ENCODE peak calls at places on chromosome 3, in nine cellular contexts. P, U, J, G, A, W, O, Q and M are unnamed samples.
A peak's percentile ranks its signal among the peaks of the same experiment; 100 is the strongest.

GRCh38 chr3:107421170-107421792 is 44.0 kb downstream of the CCDC54 start:
- DNase-seq in A (peak; percentile 67), P (peak; percentile 63), J (no peak), W (no peak), U (no peak), O (no peak), Q (no peak), G (peak; percentile 75), M (no peak)

GRCh38 chr3:161412117-161412516 is 40.8 kb upstream of the SPTSSB start:
- DNase-seq in J (no peak), Q (no peak), U (no peak), G (no peak), W (no peak), A (no peak), P (no peak), O (no peak), M (no peak)

GRCh38 chr3:97197083-97197482 is 382.7 kb downstream of the EPHA6 start:
- DNase-seq in J (no peak), U (no peak), P (no peak), G (no peak), W (no peak), Q (no peak), O (no peak), A (no peak), M (no peak)

GRCh38 chr3:23263796-23264195 is 60.7 kb downstream of the UBE2E2 start:
- DNase-seq in A (no peak), O (no peak), Q (no peak), P (no peak), W (no peak), J (no peak), U (no peak), G (peak; percentile 47), M (no peak)

GRCh38 chr3:139588450-139588849 is 48.9 kb upstream of the RBP1 start:
- DNase-seq in W (no peak), O (no peak), J (no peak), G (no peak), P (no peak), A (peak; percentile 6), U (no peak), Q (no peak), M (no peak)

GRCh38 chr3:136250862-136251460 is 821 bp downstream of the PCCB start:
- DNase-seq in O (peak; percentile 72), Q (peak; percentile 61), J (peak; percentile 59), G (peak; percentile 75), P (peak; percentile 7), U (peak; percentile 23), A (no peak), W (peak; percentile 10), M (peak; percentile 84)

GRCh38 chr3:1908651-1909445 is 189.8 kb upstream of the CNTN4 start:
- DNase-seq in G (no peak), A (no peak), P (no peak), J (no peak), W (no peak), Q (no peak), U (no peak), O (no peak), M (no peak)

GRCh38 chr3:147393261-147393964 is 12.9 kb downstream of the ZIC4 start:
- DNase-seq in U (no peak), W (no peak), Q (no peak), P (no peak), J (no peak), A (no peak), G (peak; percentile 88), O (no peak), M (no peak)

GRCh38 chr3:55690746-55691540 is 203.8 kb upstream of the WNT5A start:
- DNase-seq in W (no peak), P (no peak), Q (no peak), O (peak; percentile 52), J (no peak), A (no peak), G (no peak), U (no peak), M (no peak)

GRCh38 chr3:104598848-104599501 is 767.7 kb upstream of the ALCAM start:
- DNase-seq in G (no peak), P (no peak), U (no peak), A (no peak), Q (no peak), J (no peak), O (no peak), W (no peak), M (no peak)

GRCh38 chr3:15345051-15345607 is 12.7 kb upstream of the SH3BP5 start:
- DNase-seq in W (no peak), A (no peak), P (no peak), U (no peak), O (no peak), J (no peak), Q (no peak), G (no peak), M (no peak)

GRCh38 chr3:136624894-136625815 is 127.0 kb downstream of the STAG1 start:
- DNase-seq in W (no peak), G (no peak), J (no peak), P (no peak), Q (no peak), O (peak; percentile 45), A (peak; percentile 71), U (no peak), M (no peak)

GRCh38 chr3:50279255-50280016 is 549 bp downstream of the LSMEM2 start:
- DNase-seq in A (no peak), G (no peak), O (no peak), U (no peak), P (no peak), Q (no peak), W (no peak), J (no peak), M (no peak)

GRCh38 chr3:50652709-50653108 is 22.0 kb upstream of the DOCK3 start:
- DNase-seq in U (no peak), O (peak; percentile 50), A (no peak), G (no peak), Q (no peak), W (no peak), J (no peak), P (peak; percentile 52), M (no peak)

GRCh38 chr3:192079098-192079497 is 618.1 kb downstream of the PYDC2 start:
- DNase-seq in W (no peak), P (no peak), U (no peak), O (no peak), J (no peak), A (no peak), Q (no peak), G (no peak), M (no peak)

GRCh38 chr3:183844606-183845005 is 19.2 kb upstream of the MAP6D1 start:
- DNase-seq in U (no peak), O (no peak), Q (no peak), A (no peak), J (no peak), G (peak; percentile 90), W (no peak), P (no peak), M (no peak)

GRCh38 chr3:197534348-197534725 is 21.4 kb downstream of the BDH1 start:
- DNase-seq in U (no peak), A (no peak), G (no peak), O (no peak), W (no peak), P (no peak), J (no peak), Q (no peak), M (no peak)
- H3K4me3 ChIP-seq in U (no peak overlapping the region), A (no peak overlapping the region), G (no peak overlapping the region), O (no peak overlapping the region), W (no peak overlapping the region), P (no peak overlapping the region), J (no peak overlapping the region), Q (no peak overlapping the region), M (no peak overlapping the region)

DNA sequence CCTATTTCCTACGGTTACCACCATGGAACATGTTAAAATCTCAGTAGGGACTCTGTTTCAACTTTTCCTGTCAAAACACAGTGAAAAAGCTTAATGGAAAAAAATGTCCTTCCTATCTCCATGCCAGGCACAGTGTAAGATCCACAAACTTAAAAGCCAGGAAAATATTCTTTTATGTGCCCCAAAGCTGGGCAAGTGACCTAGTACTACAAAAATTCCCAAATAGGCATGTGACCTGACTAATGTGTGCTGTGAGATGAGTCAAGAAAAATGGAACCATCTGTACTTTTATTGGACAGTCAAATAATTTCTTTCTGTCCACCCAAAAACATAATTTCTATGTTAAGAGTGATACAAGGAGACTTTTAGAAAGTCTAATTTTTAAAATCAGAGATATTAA is 406.0 kb downstream of the ZBTB20 start:
- DNase-seq in O (no peak), Q (no peak), A (no peak), J (no peak), G (peak; percentile 69), P (no peak), U (no peak), W (no peak), M (no peak)
- H3K4me1 ChIP-seq in O (peaks cover 10% of the 10 kb centered on the region), Q (peaks cover 27% of the 10 kb centered on the region), A (peaks cover 42% of the 10 kb centered on the region), J (no peaks in the 10 kb centered on the region), G (peaks cover 22% of the 10 kb centered on the region), P (no peaks in the 10 kb centered on the region), U (peaks cover 10% of the 10 kb centered on the region), W (peaks cover 31% of the 10 kb centered on the region), M (no peaks in the 10 kb centered on the region)

GRCh38 chr3:77326586-77326985 is 286.7 kb downstream of the ROBO2 start:
- DNase-seq in G (no peak), A (no peak), W (no peak), Q (no peak), U (no peak), J (no peak), P (no peak), O (no peak), M (no peak)

GRCh38 chr3:77325702-77326101 is 285.8 kb downstream of the ROBO2 start:
- DNase-seq in O (no peak), A (no peak), Q (no peak), U (no peak), G (no peak), W (no peak), P (no peak), J (no peak), M (no peak)

GRCh38 chr3:77328631-77329030 is 288.7 kb downstream of the ROBO2 start:
- DNase-seq in A (no peak), Q (no peak), P (no peak), J (no peak), G (peak; percentile 23), U (no peak), O (no peak), W (no peak), M (no peak)

GRCh38 chr3:77325280-77325679 is 285.4 kb downstream of the ROBO2 start:
- DNase-seq in J (no peak), W (no peak), O (no peak), Q (no peak), U (no peak), A (no peak), P (no peak), G (no peak), M (peak; percentile 2)

DNA sequence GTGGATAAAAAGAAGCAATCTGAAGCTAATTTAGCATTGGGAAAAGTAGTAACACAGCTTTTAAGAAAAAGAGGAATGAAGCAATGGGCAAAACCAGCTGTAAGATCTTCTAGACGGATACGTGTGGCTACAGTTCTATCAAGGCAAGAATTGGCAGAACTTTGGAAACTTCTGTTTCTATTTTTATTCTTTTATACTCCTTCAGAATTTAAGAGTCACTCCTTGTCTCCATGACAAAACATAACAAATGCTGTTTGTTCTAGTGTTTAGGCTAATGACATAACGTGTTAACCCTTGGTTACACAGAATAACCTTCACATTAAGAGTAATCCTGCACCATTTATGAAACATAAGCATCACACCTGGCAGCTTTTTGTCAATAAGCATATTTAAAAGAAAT is 289.3 kb downstream of the ROBO2 start:
- DNase-seq in J (no peak), O (no peak), A (no peak), G (peak; percentile 55), Q (no peak), P (no peak), U (no peak), W (no peak), M (no peak)
- H3K27me3 ChIP-seq in J (no peaks in the 10 kb centered on the region), O (no peaks in the 10 kb centered on the region), A (no peaks in the 10 kb centered on the region), G (no peaks in the 10 kb centered on the region), Q (no peaks in the 10 kb centered on the region), P (no peaks in the 10 kb centered on the region), U (no peaks in the 10 kb centered on the region), W (no peaks in the 10 kb centered on the region), M (no peaks in the 10 kb centered on the region)

GRCh38 chr3:87792193-87792531 is 266.6 kb downstream of the CGGBP1 start:
- DNase-seq in W (no peak), U (no peak), Q (no peak), J (no peak), G (no peak), P (no peak), A (no peak), O (no peak), M (no peak)
- H3K4me3 ChIP-seq in W (peak overlapping the region; percentile 66), U (peak overlapping the region; percentile 33), Q (peak overlapping the region; percentile 40), J (peak overlapping the region; percentile 29), G (peak overlapping the region; percentile 67), P (no peak overlapping the region), A (no peak overlapping the region), O (peak overlapping the region; percentile 48), M (peak overlapping the region; percentile 35)